ENCODE peak calls at places on chromosomes 13 and 19, in ten cellular contexts. Z is GM03348; D is activated T-cell treated with anti-CD3 and anti-CD28 coated beads for 1 hour; H is NCI-H146; K is Right ventricle myocardium inferior; Q is cardiac fibroblast; G is stimulated activated CD4-positive, alpha-beta T cell treated with anti-CD3 and anti-CD28 coated beads, TNF-alpha, amount 100 ng/mL, for 1 hour; A is ELF-1; W is CD4-positive, alpha-beta T cell; V is body of pancreas. E is an unnamed sample.

GRCh38 chr13:45295536-45295935 is 45.4 kb downstream of the TPT1 start:
- DNase-seq in Z (no peak), D (no peak), H (no peak), K (no peak), Q (peak), G (no peak), A (no peak), W (no peak), V (peak), E (no peak)

GRCh38 chr13:75151081-75151643 is 330.8 kb downstream of the TBC1D4 start:
- DNase-seq in Z (peak), D (no peak), H (no peak), K (no peak), Q (peak), G (no peak), A (no peak), W (no peak), V (no peak), E (no peak)

GRCh38 chr19:54186934-54187381 is 2.4 kb downstream of the MBOAT7 start:
- DNase-seq in Z (no peak), D (no peak), H (no peak), K (no peak), Q (no peak), G (no peak), A (no peak), W (no peak), V (peak), E (no peak)

GRCh38 chr19:8245869-8246835 is 37.0 kb downstream of the CERS4 start:
- DNase-seq in Z (no peak), D (no peak), H (no peak), K (no peak), Q (no peak), G (no peak), A (no peak), W (no peak), V (no peak), E (no peak)

GRCh38 chr19:19155495-19156219 is 14.4 kb downstream of the MEF2B start:
- DNase-seq in Z (no peak), D (no peak), H (no peak), K (no peak), Q (no peak), G (no peak), A (no peak), W (no peak), V (no peak), E (no peak)

GRCh38 chr19:32407004-32407992 is 1.7 kb downstream of the DPY19L3 start:
- DNase-seq in Z (peak), D (no peak), H (no peak), K (no peak), Q (peak), G (no peak), A (no peak), W (no peak), V (peak), E (no peak)

GRCh38 chr19:6048348-6048747 is 62.0 kb downstream of the RFX2 start:
- DNase-seq in Z (no peak), D (no peak), H (no peak), K (no peak), Q (no peak), G (no peak), A (no peak), W (no peak), V (no peak), E (no peak)

GRCh38 chr13:42926555-42926954 is 65.5 kb downstream of the EPSTI1 start:
- DNase-seq in Z (no peak), D (no peak), H (no peak), K (no peak), Q (peak), G (no peak), A (no peak), W (no peak), V (no peak), E (no peak)

GRCh38 chr19:13100871-13101589 is 1.6 kb downstream of the LYL1 start:
- DNase-seq in Z (no peak), D (no peak), H (no peak), K (peak), Q (no peak), G (no peak), A (no peak), W (no peak), V (no peak), E (no peak)

GRCh38 chr13:75636339-75637095 is 387 bp downstream of the LMO7 start:
- DNase-seq in Z (peak), D (peak), H (peak), K (peak), Q (peak), G (peak), A (peak), W (peak), V (peak), E (no peak)

GRCh38 chr19:13181747-13182388 is 31.7 kb downstream of the IER2 start:
- DNase-seq in Z (peak), D (no peak), H (no peak), K (peak), Q (peak), G (no peak), A (no peak), W (no peak), V (peak), E (no peak)

GRCh38 chr13:26784704-26785639 is 24.4 kb upstream of the GPR12 start:
- DNase-seq in Z (no peak), D (no peak), H (peak), K (no peak), Q (no peak), G (no peak), A (peak), W (no peak), V (no peak), E (no peak)

GRCh38 chr13:26019881-26020535 is 31.8 kb downstream of the SHISA2 start:
- DNase-seq in Z (peak), D (no peak), H (no peak), K (no peak), Q (peak), G (no peak), A (no peak), W (no peak), V (no peak), E (no peak)

GRCh38 chr19:49249933-49250332 is 75.1 kb downstream of the SLC6A16 start:
- DNase-seq in Z (no peak), D (no peak), H (no peak), K (no peak), Q (no peak), G (no peak), A (no peak), W (no peak), V (no peak), E (no peak)

GRCh38 chr19:18588611-18589379 is at the start of gene REX1BD:
- DNase-seq in Z (peak), D (peak), H (peak), K (peak), Q (peak), G (peak), A (peak), W (peak), V (peak), E (no peak)

GRCh38 chr19:3206216-3206953 is 18.1 kb upstream of the CELF5 start:
- DNase-seq in Z (no peak), D (no peak), H (no peak), K (no peak), Q (no peak), G (no peak), A (no peak), W (no peak), V (no peak), E (no peak)

GRCh38 chr13:44936246-44936645 is 53.0 kb downstream of the NUFIP1 start:
- DNase-seq in Z (no peak), D (no peak), H (no peak), K (no peak), Q (no peak), G (no peak), A (no peak), W (no peak), V (no peak), E (no peak)

GRCh38 chr13:20848203-20848602 is 54.3 kb downstream of the XPO4 start:
- DNase-seq in Z (no peak), D (no peak), H (peak), K (no peak), Q (no peak), G (no peak), A (no peak), W (no peak), V (no peak), E (no peak)

GRCh38 chr13:32168136-32168535 is 136.6 kb downstream of the FRY start:
- DNase-seq in Z (no peak), D (no peak), H (no peak), K (no peak), Q (no peak), G (no peak), A (no peak), W (no peak), V (no peak), E (no peak)

GRCh38 chr19:1237754-1238372 is at the start of gene CBARP:
- DNase-seq in Z (peak), D (no peak), H (peak), K (no peak), Q (no peak), G (no peak), A (no peak), W (no peak), V (peak), E (no peak)

GRCh38 chr19:47099576-47100050 is 14.0 kb downstream of the ZC3H4 start:
- DNase-seq in Z (no peak), D (no peak), H (no peak), K (no peak), Q (no peak), G (no peak), A (no peak), W (no peak), V (no peak), E (no peak)

GRCh38 chr13:76455960-76456359 is 430.2 kb downstream of the KCTD12 start:
- DNase-seq in Z (no peak), D (no peak), H (no peak), K (no peak), Q (peak), G (no peak), A (no peak), W (no peak), V (no peak), E (no peak)